ENCODE peak calls at places on chromosomes 1 and 21, in nine cellular contexts. One of them, this sample, is unnamed.

GRCh38 chr1:92882817-92883216 is 51.0 kb downstream of the RPL5 start:
- DNase-seq in activated naive CD8-positive, alpha-beta T cell treated with anti-CD3 and anti-CD28 coated beads, Interleukin-2, amount 50 U/mL, for 16 hours: no peak
- DNase-seq in mesenchymal stem cell: no peak
- DNase-seq in neural crest cell: no peak
- DNase-seq in left ventricle myocardium inferior: no peak
- DNase-seq in COR-L47: no peak
- DNase-seq in stimulated activated CD4-positive, alpha-beta T cell treated with anti-CD3 and anti-CD28 coated beads, Interleukin-2, amount 100 ng/mL, for 4 hours: peak
- DNase-seq in NCI-H2081 treated with DMSO at 0.1 percent for 48 hours: no peak
- DNase-seq in NCI-H2171: no peak
- DNase-seq in this sample: no peak

GRCh38 chr1:113073457-113073950 is 506 bp downstream of the LRIG2 start:
- DNase-seq in activated naive CD8-positive, alpha-beta T cell treated with anti-CD3 and anti-CD28 coated beads, Interleukin-2, amount 50 U/mL, for 16 hours: no peak
- DNase-seq in mesenchymal stem cell: peak
- DNase-seq in neural crest cell: no peak
- DNase-seq in left ventricle myocardium inferior: peak
- DNase-seq in COR-L47: peak
- DNase-seq in stimulated activated CD4-positive, alpha-beta T cell treated with anti-CD3 and anti-CD28 coated beads, Interleukin-2, amount 100 ng/mL, for 4 hours: no peak
- DNase-seq in NCI-H2081 treated with DMSO at 0.1 percent for 48 hours: no peak
- DNase-seq in NCI-H2171: no peak
- DNase-seq in this sample: no peak

GRCh38 chr1:167541610-167542009 is 12.0 kb downstream of the CREG1 start:
- DNase-seq in activated naive CD8-positive, alpha-beta T cell treated with anti-CD3 and anti-CD28 coated beads, Interleukin-2, amount 50 U/mL, for 16 hours: no peak
- DNase-seq in mesenchymal stem cell: no peak
- DNase-seq in neural crest cell: no peak
- DNase-seq in left ventricle myocardium inferior: no peak
- DNase-seq in COR-L47: no peak
- DNase-seq in stimulated activated CD4-positive, alpha-beta T cell treated with anti-CD3 and anti-CD28 coated beads, Interleukin-2, amount 100 ng/mL, for 4 hours: no peak
- DNase-seq in NCI-H2081 treated with DMSO at 0.1 percent for 48 hours: no peak
- DNase-seq in NCI-H2171: no peak
- DNase-seq in this sample: no peak

GRCh38 chr21:29656504-29657227 is 283.1 kb downstream of the GRIK1 start:
- DNase-seq in activated naive CD8-positive, alpha-beta T cell treated with anti-CD3 and anti-CD28 coated beads, Interleukin-2, amount 50 U/mL, for 16 hours: no peak
- DNase-seq in mesenchymal stem cell: peak
- DNase-seq in neural crest cell: no peak
- DNase-seq in left ventricle myocardium inferior: no peak
- DNase-seq in COR-L47: no peak
- DNase-seq in stimulated activated CD4-positive, alpha-beta T cell treated with anti-CD3 and anti-CD28 coated beads, Interleukin-2, amount 100 ng/mL, for 4 hours: no peak
- DNase-seq in NCI-H2081 treated with DMSO at 0.1 percent for 48 hours: no peak
- DNase-seq in NCI-H2171: no peak
- DNase-seq in this sample: no peak

GRCh38 chr1:81703736-81704463 is 96.8 kb upstream of the ADGRL2 start:
- DNase-seq in activated naive CD8-positive, alpha-beta T cell treated with anti-CD3 and anti-CD28 coated beads, Interleukin-2, amount 50 U/mL, for 16 hours: no peak
- DNase-seq in mesenchymal stem cell: peak
- DNase-seq in neural crest cell: no peak
- DNase-seq in left ventricle myocardium inferior: no peak
- DNase-seq in COR-L47: no peak
- DNase-seq in stimulated activated CD4-positive, alpha-beta T cell treated with anti-CD3 and anti-CD28 coated beads, Interleukin-2, amount 100 ng/mL, for 4 hours: no peak
- DNase-seq in NCI-H2081 treated with DMSO at 0.1 percent for 48 hours: no peak
- DNase-seq in NCI-H2171: no peak
- DNase-seq in this sample: no peak

GRCh38 chr1:114023377-114023776 is 44.1 kb downstream of the OLFML3 start:
- DNase-seq in activated naive CD8-positive, alpha-beta T cell treated with anti-CD3 and anti-CD28 coated beads, Interleukin-2, amount 50 U/mL, for 16 hours: no peak
- DNase-seq in mesenchymal stem cell: no peak
- DNase-seq in neural crest cell: no peak
- DNase-seq in left ventricle myocardium inferior: no peak
- DNase-seq in COR-L47: no peak
- DNase-seq in stimulated activated CD4-positive, alpha-beta T cell treated with anti-CD3 and anti-CD28 coated beads, Interleukin-2, amount 100 ng/mL, for 4 hours: no peak
- DNase-seq in NCI-H2081 treated with DMSO at 0.1 percent for 48 hours: no peak
- DNase-seq in NCI-H2171: no peak
- DNase-seq in this sample: no peak

GRCh38 chr1:94257451-94257850 is 20.1 kb upstream of the ARHGAP29 start:
- DNase-seq in activated naive CD8-positive, alpha-beta T cell treated with anti-CD3 and anti-CD28 coated beads, Interleukin-2, amount 50 U/mL, for 16 hours: no peak
- DNase-seq in mesenchymal stem cell: no peak
- DNase-seq in neural crest cell: no peak
- DNase-seq in left ventricle myocardium inferior: no peak
- DNase-seq in COR-L47: no peak
- DNase-seq in stimulated activated CD4-positive, alpha-beta T cell treated with anti-CD3 and anti-CD28 coated beads, Interleukin-2, amount 100 ng/mL, for 4 hours: no peak
- DNase-seq in NCI-H2081 treated with DMSO at 0.1 percent for 48 hours: no peak
- DNase-seq in NCI-H2171: no peak
- DNase-seq in this sample: no peak

GRCh38 chr21:46012154-46012553 is 30.6 kb downstream of the COL6A1 start:
- DNase-seq in activated naive CD8-positive, alpha-beta T cell treated with anti-CD3 and anti-CD28 coated beads, Interleukin-2, amount 50 U/mL, for 16 hours: no peak
- DNase-seq in mesenchymal stem cell: no peak
- DNase-seq in neural crest cell: no peak
- DNase-seq in left ventricle myocardium inferior: no peak
- DNase-seq in COR-L47: no peak
- DNase-seq in stimulated activated CD4-positive, alpha-beta T cell treated with anti-CD3 and anti-CD28 coated beads, Interleukin-2, amount 100 ng/mL, for 4 hours: no peak
- DNase-seq in NCI-H2081 treated with DMSO at 0.1 percent for 48 hours: no peak
- DNase-seq in NCI-H2171: no peak
- DNase-seq in this sample: no peak

GRCh38 chr1:65724151-65724550 is 68.5 kb upstream of the PDE4B start:
- DNase-seq in activated naive CD8-positive, alpha-beta T cell treated with anti-CD3 and anti-CD28 coated beads, Interleukin-2, amount 50 U/mL, for 16 hours: no peak
- DNase-seq in mesenchymal stem cell: no peak
- DNase-seq in neural crest cell: no peak
- DNase-seq in left ventricle myocardium inferior: no peak
- DNase-seq in COR-L47: no peak
- DNase-seq in stimulated activated CD4-positive, alpha-beta T cell treated with anti-CD3 and anti-CD28 coated beads, Interleukin-2, amount 100 ng/mL, for 4 hours: no peak
- DNase-seq in NCI-H2081 treated with DMSO at 0.1 percent for 48 hours: no peak
- DNase-seq in NCI-H2171: peak
- DNase-seq in this sample: no peak

GRCh38 chr1:174217787-174218574 is 58.7 kb downstream of the RABGAP1L start:
- DNase-seq in activated naive CD8-positive, alpha-beta T cell treated with anti-CD3 and anti-CD28 coated beads, Interleukin-2, amount 50 U/mL, for 16 hours: no peak
- DNase-seq in mesenchymal stem cell: peak
- DNase-seq in neural crest cell: no peak
- DNase-seq in left ventricle myocardium inferior: no peak
- DNase-seq in COR-L47: peak
- DNase-seq in stimulated activated CD4-positive, alpha-beta T cell treated with anti-CD3 and anti-CD28 coated beads, Interleukin-2, amount 100 ng/mL, for 4 hours: no peak
- DNase-seq in NCI-H2081 treated with DMSO at 0.1 percent for 48 hours: no peak
- DNase-seq in NCI-H2171: no peak
- DNase-seq in this sample: no peak

GRCh38 chr1:29196863-29197589 is 15.3 kb upstream of the SRSF4 start:
- DNase-seq in activated naive CD8-positive, alpha-beta T cell treated with anti-CD3 and anti-CD28 coated beads, Interleukin-2, amount 50 U/mL, for 16 hours: no peak
- DNase-seq in mesenchymal stem cell: peak
- DNase-seq in neural crest cell: no peak
- DNase-seq in left ventricle myocardium inferior: no peak
- DNase-seq in COR-L47: no peak
- DNase-seq in stimulated activated CD4-positive, alpha-beta T cell treated with anti-CD3 and anti-CD28 coated beads, Interleukin-2, amount 100 ng/mL, for 4 hours: no peak
- DNase-seq in NCI-H2081 treated with DMSO at 0.1 percent for 48 hours: no peak
- DNase-seq in NCI-H2171: no peak
- DNase-seq in this sample: no peak

GRCh38 chr1:178506177-178506576 is 6.7 kb upstream of the TEX35 start:
- DNase-seq in activated naive CD8-positive, alpha-beta T cell treated with anti-CD3 and anti-CD28 coated beads, Interleukin-2, amount 50 U/mL, for 16 hours: no peak
- DNase-seq in mesenchymal stem cell: no peak
- DNase-seq in neural crest cell: no peak
- DNase-seq in left ventricle myocardium inferior: peak
- DNase-seq in COR-L47: no peak
- DNase-seq in stimulated activated CD4-positive, alpha-beta T cell treated with anti-CD3 and anti-CD28 coated beads, Interleukin-2, amount 100 ng/mL, for 4 hours: no peak
- DNase-seq in NCI-H2081 treated with DMSO at 0.1 percent for 48 hours: no peak
- DNase-seq in NCI-H2171: no peak
- DNase-seq in this sample: no peak

GRCh38 chr1:110798691-110799256 is 74.2 kb upstream of the CD53 start:
- DNase-seq in activated naive CD8-positive, alpha-beta T cell treated with anti-CD3 and anti-CD28 coated beads, Interleukin-2, amount 50 U/mL, for 16 hours: no peak
- DNase-seq in mesenchymal stem cell: no peak
- DNase-seq in neural crest cell: no peak
- DNase-seq in left ventricle myocardium inferior: no peak
- DNase-seq in COR-L47: peak
- DNase-seq in stimulated activated CD4-positive, alpha-beta T cell treated with anti-CD3 and anti-CD28 coated beads, Interleukin-2, amount 100 ng/mL, for 4 hours: no peak
- DNase-seq in NCI-H2081 treated with DMSO at 0.1 percent for 48 hours: no peak
- DNase-seq in NCI-H2171: peak
- DNase-seq in this sample: no peak

GRCh38 chr1:83999316-83999819 is 436 bp upstream of the TTLL7 start:
- DNase-seq in activated naive CD8-positive, alpha-beta T cell treated with anti-CD3 and anti-CD28 coated beads, Interleukin-2, amount 50 U/mL, for 16 hours: peak
- DNase-seq in mesenchymal stem cell: peak
- DNase-seq in neural crest cell: no peak
- DNase-seq in left ventricle myocardium inferior: peak
- DNase-seq in COR-L47: peak
- DNase-seq in stimulated activated CD4-positive, alpha-beta T cell treated with anti-CD3 and anti-CD28 coated beads, Interleukin-2, amount 100 ng/mL, for 4 hours: no peak
- DNase-seq in NCI-H2081 treated with DMSO at 0.1 percent for 48 hours: peak
- DNase-seq in NCI-H2171: peak
- DNase-seq in this sample: peak

GRCh38 chr1:218938259-218938658 is 235.4 kb upstream of the LYPLAL1 start:
- DNase-seq in activated naive CD8-positive, alpha-beta T cell treated with anti-CD3 and anti-CD28 coated beads, Interleukin-2, amount 50 U/mL, for 16 hours: no peak
- DNase-seq in mesenchymal stem cell: no peak
- DNase-seq in neural crest cell: no peak
- DNase-seq in left ventricle myocardium inferior: no peak
- DNase-seq in COR-L47: no peak
- DNase-seq in stimulated activated CD4-positive, alpha-beta T cell treated with anti-CD3 and anti-CD28 coated beads, Interleukin-2, amount 100 ng/mL, for 4 hours: no peak
- DNase-seq in NCI-H2081 treated with DMSO at 0.1 percent for 48 hours: no peak
- DNase-seq in NCI-H2171: no peak
- DNase-seq in this sample: no peak

GRCh38 chr1:95021794-95022193 is 51.0 kb downstream of the ALG14 start:
- DNase-seq in activated naive CD8-positive, alpha-beta T cell treated with anti-CD3 and anti-CD28 coated beads, Interleukin-2, amount 50 U/mL, for 16 hours: no peak
- DNase-seq in mesenchymal stem cell: no peak
- DNase-seq in neural crest cell: no peak
- DNase-seq in left ventricle myocardium inferior: no peak
- DNase-seq in COR-L47: no peak
- DNase-seq in stimulated activated CD4-positive, alpha-beta T cell treated with anti-CD3 and anti-CD28 coated beads, Interleukin-2, amount 100 ng/mL, for 4 hours: no peak
- DNase-seq in NCI-H2081 treated with DMSO at 0.1 percent for 48 hours: no peak
- DNase-seq in NCI-H2171: no peak
- DNase-seq in this sample: no peak